ENCODE peak calls at places on chromosomes 1 and 21, in six cellular contexts. F is transverse colon, S is testis, Y is tibial nerve, X is right lobe of liver, Z is gastrocnemius medialis. L is an unnamed sample.

GRCh38 chr1:70075751-70076150 is 129.6 kb downstream of the LRRC40 start:
- DNase-seq in F (no peak), S (no peak), Y (no peak), X (no peak), Z (no peak), L (no peak)

GRCh38 chr1:22542886-22543285 is 20.4 kb upstream of the EPHA8 start:
- DNase-seq in F (no peak), S (no peak), Y (no peak), X (no peak), Z (no peak), L (no peak)

GRCh38 chr1:211132681-211133392 is 1.1 kb downstream of the KCNH1 start:
- DNase-seq in F (no peak), S (no peak), Y (no peak), X (no peak), Z (no peak), L (no peak)

GRCh38 chr1:58726581-58726980 is 26.7 kb upstream of the MYSM1 start:
- DNase-seq in F (no peak), S (no peak), Y (no peak), X (no peak), Z (no peak), L (no peak)

GRCh38 chr1:203082571-203083462 is 3.0 kb downstream of the MYOG start:
- DNase-seq in F (no peak), S (no peak), Y (no peak), X (no peak), Z (no peak), L (no peak)

GRCh38 chr1:174135200-174135599 is 24.1 kb upstream of the RABGAP1L start:
- DNase-seq in F (no peak), S (no peak), Y (no peak), X (no peak), Z (no peak), L (no peak)

GRCh38 chr1:151255381-151255780 is 847 bp downstream of the PSMD4 start:
- DNase-seq in F (no peak), S (no peak), Y (no peak), X (no peak), Z (no peak), L (no peak)

GRCh38 chr1:233461847-233462246 is 134.3 kb downstream of the MAP3K21 start:
- DNase-seq in F (no peak), S (no peak), Y (no peak), X (no peak), Z (no peak), L (no peak)

GRCh38 chr1:180098242-180098995 is 56.2 kb upstream of the QSOX1 start:
- DNase-seq in F (no peak), S (no peak), Y (no peak), X (no peak), Z (no peak), L (no peak)

DNA sequence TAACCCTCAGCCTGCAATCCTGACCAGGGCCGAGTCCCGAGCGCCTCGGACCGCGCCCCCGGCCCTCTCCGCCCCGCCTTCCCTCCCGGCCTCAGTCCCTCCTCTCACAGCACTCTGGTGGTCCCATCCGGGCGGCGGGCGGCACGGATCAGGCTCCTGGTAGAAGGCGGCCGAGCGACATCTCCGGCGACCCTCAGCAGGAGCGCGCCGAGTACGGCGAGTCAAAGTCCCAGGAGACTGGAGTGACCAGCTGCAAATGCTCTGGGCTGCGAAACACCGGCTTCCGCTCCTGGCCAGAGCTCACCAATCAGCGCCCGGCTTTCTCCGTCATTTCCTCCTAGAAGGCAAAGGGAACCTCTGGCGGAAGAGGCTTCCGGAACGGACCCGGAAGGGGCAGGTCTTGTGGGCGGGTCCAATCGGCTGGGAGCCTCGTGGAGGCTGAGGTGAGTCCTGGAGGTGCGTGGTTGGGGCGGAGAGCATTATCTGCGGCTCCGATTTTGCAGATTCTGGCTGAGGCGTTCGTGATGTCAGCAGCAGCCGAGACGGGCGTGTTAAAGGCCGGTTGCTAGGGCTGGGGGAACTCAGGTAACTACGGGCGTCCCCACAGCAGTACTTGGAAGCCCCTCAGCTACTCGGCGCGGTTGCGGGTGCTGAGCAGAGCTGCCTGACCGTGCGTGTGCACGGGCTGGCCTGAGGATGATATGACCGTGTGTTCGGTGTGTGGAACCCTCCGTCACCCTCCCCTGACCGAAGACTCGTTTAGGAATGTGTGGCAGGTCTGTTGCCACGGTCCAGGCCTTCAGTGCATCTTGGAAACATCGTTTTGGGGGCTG is at the start of the genes GDAP2 and WDR3:
- DNase-seq in F (peak; percentile 98), S (peak; percentile 99), Y (peak; percentile 86), X (peak; percentile 98), Z (peak; percentile 95), L (peak; percentile 95)
- TF ChIP-seq POLR2A in F (peak; percentile 75), S (peak; percentile 16), Y (peak; percentile 55), X (peak; percentile 77), Z (peak; percentile 72), L (peak; percentile 87)

GRCh38 chr1:161096514-161096913 is 1.6 kb upstream of the KLHDC9 start:
- DNase-seq in F (no peak), S (no peak), Y (peak; percentile 30), X (no peak), Z (peak; percentile 50), L (no peak)

GRCh38 chr1:161100534-161100933 is 2.4 kb downstream of the KLHDC9 start:
- DNase-seq in F (no peak), S (no peak), Y (no peak), X (no peak), Z (no peak), L (no peak)

GRCh38 chr1:161098161-161099068 is at the start of gene KLHDC9:
- DNase-seq in F (peak; percentile 91), S (peak; percentile 86), Y (peak; percentile 46), X (peak; percentile 91), Z (peak; percentile 28), L (peak; percentile 90)

GRCh38 chr1:161096015-161096414 is 2.1 kb upstream of the KLHDC9 start:
- DNase-seq in F (no peak), S (no peak), Y (no peak), X (no peak), Z (no peak), L (no peak)

GRCh38 chr1:161099090-161099802 is 1.1 kb downstream of the KLHDC9 start:
- DNase-seq in F (no peak), S (no peak), Y (no peak), X (no peak), Z (no peak), L (no peak)
- TF ChIP-seq POLR2A in F (no peak), S (no peak), Y (no peak), X (no peak), Z (no peak), L (no peak)

GRCh38 chr1:246215505-246215893 is 291.6 kb downstream of the SMYD3 start:
- DNase-seq in F (no peak), S (no peak), Y (no peak), X (no peak), Z (no peak), L (no peak)
- TF ChIP-seq POLR2A in F (no peak), S (no peak), Y (no peak), X (no peak), Z (no peak), L (no peak)

DNA sequence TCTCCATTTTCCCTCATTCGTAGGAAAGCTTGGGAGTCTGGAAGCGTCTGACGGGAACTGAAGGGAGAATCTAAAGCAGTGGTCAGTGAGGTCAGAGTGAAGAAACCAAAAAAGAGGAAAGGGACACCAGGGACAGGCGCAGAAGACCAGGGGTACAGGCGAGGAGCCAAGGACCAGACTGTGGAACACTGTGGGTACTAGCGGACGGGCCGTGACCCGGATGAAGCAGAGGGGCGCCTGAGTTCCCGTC is 164 bp upstream of the MTX1 start:
- DNase-seq in F (no peak), S (no peak), Y (no peak), X (no peak), Z (no peak), L (no peak)
- TF ChIP-seq POLR2A in F (peak; percentile 1), S (no peak), Y (no peak), X (no peak), Z (no peak), L (no peak)

DNA sequence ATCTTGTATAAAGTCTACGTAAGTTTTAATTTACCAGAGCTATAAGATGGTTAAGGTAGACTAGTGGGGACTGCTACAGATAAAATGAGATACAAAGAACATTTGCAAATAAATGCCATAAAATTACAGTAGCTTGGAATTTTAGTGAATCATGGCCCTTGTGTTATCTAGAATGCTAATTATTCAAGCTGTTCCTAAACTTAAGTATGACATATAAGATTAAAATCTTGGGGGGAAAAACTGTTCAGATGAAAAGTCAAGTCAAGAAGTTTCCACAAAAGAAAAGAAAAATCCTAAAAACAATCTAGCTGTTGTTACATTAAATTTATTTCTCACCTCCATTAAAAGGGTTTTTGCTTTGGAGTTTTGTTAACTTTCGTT is 51.7 kb downstream of the SIM2 start:
- DNase-seq in F (no peak), S (no peak), Y (no peak), X (no peak), Z (no peak), L (no peak)
- TF ChIP-seq POLR2A in F (no peak), S (no peak), Y (no peak), X (no peak), Z (no peak), L (no peak)

GRCh38 chr1:156052862-156053769 is 482 bp downstream of the UBQLN4 start:
- DNase-seq in F (peak; percentile 68), S (peak; percentile 65), Y (peak; percentile 20), X (peak; percentile 74), Z (no peak), L (peak; percentile 51)
- TF ChIP-seq POLR2A in F (no peak), S (no peak), Y (no peak), X (no peak), Z (peak; percentile 62), L (no peak)

GRCh38 chr1:175890958-175891357 is 147.6 kb upstream of the TNR start:
- DNase-seq in F (no peak), S (no peak), Y (no peak), X (no peak), Z (no peak), L (no peak)
- TF ChIP-seq POLR2A in F (no peak), S (no peak), Y (no peak), X (no peak), Z (no peak), L (no peak)

GRCh38 chr21:46322351-46323226 is 1.1 kb downstream of the C21orf58 start:
- DNase-seq in F (no peak), S (peak; percentile 18), Y (no peak), X (peak; percentile 59), Z (no peak), L (no peak)

GRCh38 chr21:46324390-46325072 is 575 bp downstream of the PCNT start:
- DNase-seq in F (peak; percentile 90), S (peak; percentile 90), Y (peak; percentile 78), X (peak; percentile 91), Z (peak; percentile 77), L (peak; percentile 87)

GRCh38 chr21:46325073-46325912 is 1.3 kb downstream of the PCNT start:
- DNase-seq in F (peak; percentile 57), S (peak; percentile 53), Y (no peak), X (peak; percentile 60), Z (no peak), L (peak; percentile 42)

GRCh38 chr21:46323227-46323709 is 402 bp downstream of the C21orf58 start:
- DNase-seq in F (no peak), S (peak; percentile 34), Y (no peak), X (no peak), Z (no peak), L (no peak)

GRCh38 chr21:46323710-46324389 is at the start of the genes C21orf58 and PCNT:
- DNase-seq in F (peak; percentile 98), S (peak; percentile 98), Y (peak; percentile 96), X (peak; percentile 99), Z (peak; percentile 97), L (peak; percentile 99)
- TF ChIP-seq POLR2A in F (peak; percentile 20), S (no peak), Y (no peak), X (no peak), Z (peak; percentile 36), L (peak; percentile 35)

GRCh38 chr21:38460171-38460742 is 38.0 kb downstream of the ERG start:
- DNase-seq in F (no peak), S (no peak), Y (no peak), X (no peak), Z (no peak), L (no peak)
- TF ChIP-seq POLR2A in F (no peak), S (no peak), Y (no peak), X (no peak), Z (no peak), L (no peak)

L was measured in body of pancreas.